ENCODE peak calls at places on chromosomes 2 and 18, in four cellular contexts. G is astrocyte of the spinal cord, H is kidney, F is choroid plexus epithelial cell. O is an unnamed sample.
A peak's percentile ranks its signal among the peaks of the same experiment; 100 is the strongest.

GRCh38 chr2:203584784-203585183 is 49.7 kb upstream of the RAPH1 start:
- DNase-seq in G (no peak), H (no peak), F (no peak), O (no peak)

GRCh38 chr2:238097988-238098853 is 1.9 kb upstream of the ESPNL start:
- DNase-seq in G (peak; percentile 38), H (peak; percentile 66), F (peak; percentile 68), O (no peak)

GRCh38 chr2:177295479-177295878 is 31.0 kb upstream of the NFE2L2 start:
- DNase-seq in G (peak; percentile 55), H (no peak), F (peak; percentile 73), O (peak; percentile 95)

GRCh38 chr2:46803911-46804670 is 111.5 kb downstream of the MCFD2 start:
- DNase-seq in G (peak; percentile 96), H (no peak), F (peak; percentile 70), O (peak; percentile 97)

GRCh38 chr2:49426991-49427390 is 272.7 kb upstream of the FSHR start:
- DNase-seq in G (no peak), H (no peak), F (no peak), O (no peak)

GRCh38 chr18:54775686-54776085 is 52.6 kb upstream of the RAB27B start:
- DNase-seq in G (peak; percentile 81), H (no peak), F (peak; percentile 88), O (peak; percentile 88)

GRCh38 chr2:155100261-155100660 is 401.8 kb downstream of the KCNJ3 start:
- DNase-seq in G (no peak), H (no peak), F (no peak), O (no peak)

GRCh38 chr2:237968048-237968862 is 1.4 kb downstream of the UBE2F start:
- DNase-seq in G (peak; percentile 57), H (no peak), F (peak; percentile 88), O (peak; percentile 84)

GRCh38 chr2:153871231-153872221 is at the start of gene GALNT13:
- DNase-seq in G (peak; percentile 70), H (peak; percentile 73), F (peak; percentile 1), O (no peak)

GRCh38 chr2:134694411-134694810 is 24.4 kb downstream of the TMEM163 start:
- DNase-seq in G (no peak), H (no peak), F (no peak), O (no peak)

GRCh38 chr2:47699533-47700215 is 83.3 kb upstream of the MSH6 start:
- DNase-seq in G (no peak), H (no peak), F (no peak), O (no peak)

GRCh38 chr2:32864761-32865160 is 82.0 kb upstream of the LTBP1 start:
- DNase-seq in G (peak; percentile 73), H (no peak), F (peak; percentile 76), O (peak; percentile 87)

GRCh38 chr2:63425606-63426005 is 162.7 kb downstream of the WDPCP start:
- DNase-seq in G (no peak), H (no peak), F (peak; percentile 51), O (peak; percentile 68)

DNA sequence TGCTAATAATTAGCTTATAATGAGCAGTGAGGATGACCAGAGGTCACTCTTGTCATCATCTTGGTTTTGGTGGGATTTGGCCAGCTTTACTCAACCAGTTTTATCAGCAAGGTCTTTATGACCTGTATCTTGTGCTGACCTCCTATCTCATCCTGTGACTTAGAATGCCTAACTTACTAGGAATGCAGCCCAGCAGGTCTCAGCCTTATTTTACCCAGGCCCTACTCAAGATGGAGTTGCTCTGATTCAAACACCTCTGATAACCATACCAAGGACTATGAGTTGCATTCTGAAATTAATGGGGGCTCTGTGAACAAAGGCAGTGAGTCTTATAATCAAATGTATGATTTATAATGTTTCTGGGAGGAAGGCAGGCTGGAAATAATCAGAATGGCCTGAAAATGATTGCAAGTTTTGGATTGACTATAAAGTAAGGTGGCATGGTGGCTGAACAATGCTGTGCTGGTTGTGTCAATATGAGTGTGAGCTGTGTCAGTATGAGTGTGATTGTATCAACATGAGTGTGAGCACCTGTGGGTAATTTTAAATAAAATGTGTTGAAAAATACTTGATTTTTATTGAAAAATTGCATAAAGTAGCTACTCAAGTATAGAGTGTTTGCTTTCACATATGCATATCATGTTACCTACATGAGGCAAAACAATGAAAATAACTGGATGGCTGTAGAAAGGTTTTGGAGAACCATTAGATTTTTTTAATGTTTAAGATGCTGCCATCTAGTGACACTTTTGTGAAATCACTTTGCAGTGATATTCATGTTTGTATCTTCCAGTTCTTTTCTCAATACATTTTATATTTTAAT is 103.0 kb downstream of the KYNU start:
- DNase-seq in G (peak; percentile 69), H (no peak), F (peak; percentile 84), O (peak; percentile 71)
- TF ChIP-seq CTCF in G (peak; percentile 49), H (peak; percentile 41), F (peak; percentile 54), O (peak; percentile 50)

GRCh38 chr18:10279476-10279875 is 175.0 kb upstream of the APCDD1 start:
- DNase-seq in G (no peak), H (no peak), F (no peak), O (no peak)

GRCh38 chr18:10278265-10278664 is 176.2 kb upstream of the APCDD1 start:
- DNase-seq in G (no peak), H (no peak), F (no peak), O (no peak)

GRCh38 chr18:10271481-10271880 is 183.0 kb upstream of the APCDD1 start:
- DNase-seq in G (no peak), H (no peak), F (no peak), O (peak; percentile 55)

GRCh38 chr18:10274327-10274726 is 180.1 kb upstream of the APCDD1 start:
- DNase-seq in G (no peak), H (no peak), F (peak; percentile 8), O (peak; percentile 77)

DNA sequence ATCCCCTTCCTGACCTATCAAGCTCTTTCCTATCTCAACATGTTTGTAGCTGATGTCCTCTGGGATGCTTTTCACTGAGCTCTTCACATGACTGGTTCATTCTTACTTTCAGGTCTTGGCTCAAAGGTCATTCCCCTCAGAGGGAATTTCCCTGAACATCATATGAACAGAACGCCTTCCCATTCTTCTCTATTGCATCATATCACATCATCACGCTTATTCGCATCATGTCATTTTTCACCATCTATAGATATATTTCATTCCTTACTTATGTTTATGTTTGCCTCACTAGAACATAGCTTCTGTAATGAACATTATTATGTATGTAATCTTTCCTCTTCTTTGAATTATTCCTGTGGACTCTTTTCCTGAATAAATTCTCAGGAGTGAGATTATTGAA is 178.9 kb upstream of the APCDD1 start:
- DNase-seq in G (no peak), H (no peak), F (no peak), O (no peak)
- H3K4me3 ChIP-seq in G (no peak overlapping the region), H (no peak overlapping the region), F (no peak overlapping the region), O (no peak overlapping the region)

GRCh38 chr18:62586781-62587487 is 64.1 kb downstream of the ZCCHC2 start:
- DNase-seq in G (no peak), H (no peak), F (no peak), O (no peak)
- TF ChIP-seq CTCF in G (no peak), H (no peak), F (no peak), O (no peak)

GRCh38 chr2:176105727-176106635 is 1.1 kb upstream of the HOXD11 start:
- DNase-seq in G (no peak), H (peak; percentile 61), F (no peak), O (no peak)
- H3K4me3 ChIP-seq in G (no peak overlapping the region), H (peak overlapping the region; percentile 28), F (no peak overlapping the region), O (no peak overlapping the region)

DNA sequence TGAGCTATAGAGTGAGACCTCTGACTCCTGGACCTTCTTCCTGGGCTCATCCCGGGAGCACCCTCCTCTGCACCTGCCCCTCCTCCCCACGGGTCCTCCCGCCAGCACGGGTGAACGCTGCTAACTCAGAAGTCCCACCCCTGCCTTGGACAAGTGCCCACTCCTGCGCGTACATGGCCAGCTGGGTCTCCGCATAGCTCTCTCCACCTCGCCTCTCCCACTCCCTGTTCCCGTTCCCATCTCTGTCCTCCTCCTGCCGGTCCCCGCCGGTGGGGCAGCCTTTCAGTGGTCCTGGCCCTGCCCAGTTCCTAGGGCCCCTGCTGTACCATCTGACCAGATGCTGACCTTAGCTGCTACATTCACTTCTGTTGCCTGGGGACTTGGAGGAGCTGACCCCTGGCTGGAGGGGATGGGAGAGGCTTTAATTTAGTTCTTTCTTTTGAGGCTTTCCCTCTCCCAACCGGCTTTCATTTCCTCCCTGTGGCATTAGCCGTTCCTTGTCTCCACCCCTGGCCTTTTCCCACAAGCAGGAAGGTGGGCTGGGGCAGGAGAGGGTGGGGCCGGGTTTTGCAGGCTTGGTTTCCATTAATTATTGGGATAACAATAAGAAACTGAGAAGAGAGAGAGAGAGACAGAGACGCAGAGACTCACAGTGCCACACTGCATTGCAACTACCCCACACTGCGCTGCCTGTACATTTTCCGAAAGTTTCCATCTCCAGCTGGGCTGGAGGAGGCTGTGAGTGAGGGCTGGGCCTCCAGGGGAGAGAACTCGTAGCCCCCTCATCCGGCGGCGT is 136.2 kb downstream of the SH3BP4 start:
- DNase-seq in G (no peak), H (peak; percentile 81), F (peak; percentile 58), O (peak; percentile 55)
- TF ChIP-seq CTCF in G (peak; percentile 37), H (no peak), F (peak; percentile 42), O (peak; percentile 32)

GRCh38 chr18:31828613-31829012 is 67.9 kb upstream of the SLC25A52 start:
- DNase-seq in G (no peak), H (no peak), F (no peak), O (no peak)

GRCh38 chr18:31830686-31831085 is 70.0 kb upstream of the SLC25A52 start:
- DNase-seq in G (no peak), H (no peak), F (no peak), O (no peak)

GRCh38 chr18:31819925-31820229 is 59.2 kb upstream of the SLC25A52 start:
- DNase-seq in G (no peak), H (no peak), F (no peak), O (no peak)

GRCh38 chr18:31821452-31822171 is 60.9 kb upstream of the SLC25A52 start:
- DNase-seq in G (no peak), H (no peak), F (no peak), O (no peak)

DNA sequence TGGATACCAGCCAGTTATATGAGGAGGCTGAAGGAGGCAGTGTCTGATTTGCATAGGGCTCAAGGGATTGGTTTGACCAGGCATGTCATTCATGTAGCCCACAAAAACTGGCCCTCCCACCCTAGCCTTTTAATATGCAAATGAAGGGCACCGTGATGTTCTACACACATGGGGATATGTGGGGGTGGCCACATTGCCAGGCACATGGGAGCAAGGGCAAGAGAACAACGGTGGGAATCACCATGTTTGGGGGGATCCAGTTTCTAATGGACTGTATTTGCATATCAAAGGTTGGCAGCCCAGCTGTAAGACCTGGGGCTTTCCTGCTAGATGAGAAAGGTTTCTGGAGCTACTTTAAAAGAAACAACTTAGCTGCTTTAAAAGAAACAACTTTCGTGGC is 65.1 kb upstream of the SLC25A52 start:
- DNase-seq in G (no peak), H (no peak), F (no peak), O (no peak)
- H3K4me3 ChIP-seq in G (no peak overlapping the region), H (no peak overlapping the region), F (no peak overlapping the region), O (no peak overlapping the region)

DNA sequence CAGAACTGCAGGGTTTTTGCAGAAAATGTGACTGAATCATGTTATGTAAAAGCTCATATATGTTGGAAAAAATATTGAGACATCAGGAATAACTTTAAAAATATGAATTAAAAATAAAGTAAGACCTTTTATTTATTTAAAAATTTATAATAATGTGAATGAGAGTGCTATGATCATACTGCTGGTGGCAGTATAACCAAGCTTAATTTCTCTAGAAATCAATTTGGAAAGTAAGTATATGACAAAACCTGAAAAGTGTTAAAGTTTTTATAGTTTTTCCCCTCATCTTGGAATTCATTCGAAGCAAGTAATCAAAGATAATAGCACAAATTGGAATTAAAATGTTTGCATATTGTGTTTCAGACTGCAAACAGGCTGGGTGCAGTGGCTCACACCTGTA is 7.5 kb downstream of the SLC39A10 start:
- DNase-seq in G (peak; percentile 42), H (no peak), F (peak; percentile 61), O (peak; percentile 51)
- TF ChIP-seq CTCF in G (peak; percentile 14), H (no peak), F (no peak), O (peak; percentile 30)

O was measured in fibroblast of the aortic adventitia.